ENCODE peak calls at places on chromosomes 1 and 21, in six cellular contexts. H, Q, W, L, U and D are unnamed samples.

GRCh38 chr1:177181631-177182291 is 11.0 kb downstream of the BRINP2 start:
- DNase-seq in W (peak; percentile 58), U (peak; percentile 45), H (no peak), Q (no peak), L (peak; percentile 24), D (peak; percentile 78)

GRCh38 chr1:198848206-198848605 is 209.4 kb downstream of the PTPRC start:
- DNase-seq in W (no peak), Q (no peak), U (no peak), L (no peak), H (no peak), D (no peak)

GRCh38 chr1:96510911-96511310 is 210.7 kb upstream of the PTBP2 start:
- DNase-seq in H (no peak), Q (no peak), W (no peak), L (no peak), U (no peak), D (no peak)

GRCh38 chr1:189150624-189151023 is 1327.0 kb downstream of the BRINP3 start:
- DNase-seq in Q (no peak), H (no peak), L (no peak), U (no peak), W (no peak), D (no peak)

GRCh38 chr1:81190003-81190402 is 610.7 kb upstream of the ADGRL2 start:
- DNase-seq in U (no peak), Q (no peak), L (no peak), H (no peak), W (no peak), D (no peak)

GRCh38 chr1:2042830-2043773 is 7.1 kb upstream of the PRKCZ start:
- DNase-seq in U (peak; percentile 2), L (no peak), H (no peak), W (peak; percentile 70), Q (no peak), D (no peak)

GRCh38 chr1:38852780-38853179 is 6.8 kb downstream of the RRAGC start:
- DNase-seq in W (no peak), L (no peak), H (no peak), Q (no peak), U (no peak), D (no peak)

GRCh38 chr1:24189528-24189927 is 2.4 kb upstream of the IFNLR1 start:
- DNase-seq in H (no peak), W (no peak), Q (no peak), L (no peak), U (no peak), D (no peak)

GRCh38 chr1:52601976-52602327 is 219 bp upstream of the GPX7 start:
- DNase-seq in U (no peak), L (no peak), W (no peak), H (no peak), Q (no peak), D (no peak)

GRCh38 chr1:198015317-198015716 is 98.1 kb downstream of the LHX9 start:
- DNase-seq in Q (no peak), L (no peak), W (no peak), U (no peak), H (no peak), D (no peak)

GRCh38 chr1:53721088-53721487 is 17.9 kb downstream of the GLIS1 start:
- DNase-seq in Q (no peak), H (no peak), U (no peak), L (no peak), W (no peak), D (no peak)

GRCh38 chr1:153220606-153221303 is 3.4 kb downstream of the PRR9 start:
- DNase-seq in L (no peak), U (peak; percentile 53), W (no peak), H (no peak), Q (no peak), D (peak; percentile 57)

GRCh38 chr1:199132006-199132405 is 493.2 kb downstream of the PTPRC start:
- DNase-seq in W (no peak), L (no peak), H (no peak), Q (no peak), U (no peak), D (no peak)

GRCh38 chr1:116820362-116820761 is 66.1 kb downstream of the CD2 start:
- DNase-seq in Q (no peak), L (peak; percentile 99), U (no peak), W (no peak), H (no peak), D (no peak)

GRCh38 chr1:230312676-230313075 is 113.5 kb downstream of the PGBD5 start:
- DNase-seq in U (no peak), L (no peak), W (no peak), H (no peak), Q (no peak), D (no peak)

GRCh38 chr1:230149751-230150584 is 82.9 kb downstream of the GALNT2 start:
- DNase-seq in H (no peak), L (no peak), Q (no peak), W (no peak), U (no peak), D (peak; percentile 16)

GRCh38 chr1:24020032-24020431 is 39.9 kb upstream of the SRSF10 start:
- DNase-seq in H (peak; percentile 67), U (no peak), Q (no peak), L (peak; percentile 80), W (no peak), D (no peak)

GRCh38 chr1:205375816-205376545 is 19.3 kb upstream of the KLHDC8A start:
- DNase-seq in Q (no peak), W (no peak), H (no peak), L (no peak), U (peak; percentile 32), D (no peak)

GRCh38 chr1:33687000-33687399 is 176.9 kb upstream of the HMGB4 start:
- DNase-seq in U (no peak), H (no peak), W (no peak), Q (no peak), L (no peak), D (no peak)

GRCh38 chr1:179119466-179119865 is 37.6 kb downstream of the TOR3A start:
- DNase-seq in L (no peak), U (no peak), H (no peak), Q (no peak), W (no peak), D (no peak)

GRCh38 chr21:41819856-41820281 is 53.0 kb upstream of the RIPK4 start:
- DNase-seq in U (no peak), W (peak; percentile 7), H (no peak), Q (no peak), L (no peak), D (no peak)

GRCh38 chr1:62362952-62363325 is 43.7 kb upstream of the KANK4 start:
- DNase-seq in W (no peak), H (no peak), Q (no peak), L (no peak), U (no peak), D (no peak)

GRCh38 chr1:207644852-207645631 is at the start of gene CR1L:
- DNase-seq in U (peak; percentile 55), W (peak; percentile 79), L (peak; percentile 2), Q (peak; percentile 47), H (peak; percentile 33), D (peak; percentile 68)

GRCh38 chr1:78839704-78840277 is 166.7 kb downstream of the ADGRL4 start:
- DNase-seq in U (no peak), W (no peak), H (no peak), Q (no peak), L (no peak), D (peak; percentile 62)

GRCh38 chr1:8025671-8026144 is 401 bp downstream of the ERRFI1 start:
- DNase-seq in H (no peak), U (no peak), L (no peak), Q (no peak), W (no peak), D (no peak)

GRCh38 chr1:102434421-102434820 is 437.7 kb upstream of the OLFM3 start:
- DNase-seq in W (no peak), U (no peak), H (no peak), L (no peak), Q (no peak), D (peak; percentile 4)

GRCh38 chr1:244089561-244089960 is 38.5 kb downstream of the ZBTB18 start:
- DNase-seq in Q (no peak), L (no peak), H (no peak), W (no peak), U (no peak), D (no peak)

GRCh38 chr1:235657269-235657668 is 7.7 kb upstream of the GNG4 start:
- DNase-seq in W (no peak), Q (no peak), H (no peak), U (no peak), L (no peak), D (no peak)